ENCODE peak calls at places on chromosome 5, in four cellular contexts. F is Caki2; M is activated naive CD4-positive, alpha-beta T cell; J is A172. H is an unnamed sample.

GRCh38 chr5:152676177-152676576 is 271.1 kb upstream of the NMUR2 start:
- DNase-seq in F (no peak), M (no peak), J (no peak), H (no peak)

GRCh38 chr5:68074048-68074632 is 141.4 kb upstream of the PIK3R1 start:
- DNase-seq in F (no peak), M (no peak), J (no peak), H (peak)

GRCh38 chr5:180816608-180817534 is 14.3 kb upstream of the MGAT1 start:
- DNase-seq in F (peak), M (no peak), J (peak), H (no peak)

GRCh38 chr5:72067682-72068470 is 39.4 kb upstream of the MAP1B start:
- DNase-seq in F (peak), M (no peak), J (peak), H (peak)

GRCh38 chr5:137997726-137998213 is 35.1 kb downstream of the FAM13B start:
- DNase-seq in F (peak), M (no peak), J (peak), H (no peak)

GRCh38 chr5:134374234-134374633 is 2.9 kb downstream of the UBE2B start:
- DNase-seq in F (no peak), M (no peak), J (no peak), H (no peak)

GRCh38 chr5:113162770-113163169 is 186.2 kb downstream of the DCP2 start:
- DNase-seq in F (no peak), M (no peak), J (peak), H (peak)

GRCh38 chr5:23655674-23656073 is 148.3 kb downstream of the PRDM9 start:
- DNase-seq in F (no peak), M (no peak), J (no peak), H (peak)

GRCh38 chr5:59222687-59223511 is 640.0 kb downstream of the RAB3C start:
- DNase-seq in F (no peak), M (no peak), J (no peak), H (no peak)

GRCh38 chr5:149402291-149402690 is 23.2 kb upstream of the IL17B start:
- DNase-seq in F (no peak), M (no peak), J (no peak), H (no peak)

GRCh38 chr5:45694255-45694834 is 1.8 kb downstream of the HCN1 start:
- DNase-seq in F (no peak), M (no peak), J (peak), H (no peak)

GRCh38 chr5:180162304-180162661 is 46.7 kb downstream of the RASGEF1C start:
- DNase-seq in F (no peak), M (no peak), J (no peak), H (no peak)